ENCODE peak calls at places on chromosomes 6 and 20, in nine cellular contexts. One of them, this sample, is unnamed.

GRCh38 chr6:30592287-30592686 is 21.0 kb downstream of the ABCF1 start:
- DNase-seq in brain pericyte: no peak
- DNase-seq in GM03348: no peak
- DNase-seq in small intestine: no peak
- DNase-seq in ovary: no peak
- DNase-seq in heart left ventricle: no peak
- DNase-seq in iPS-NIHi11: no peak
- DNase-seq in hypothalamus: no peak
- DNase-seq in cardiac fibroblast: no peak
- DNase-seq in this sample: no peak

GRCh38 chr6:108876929-108877775 is 28.9 kb downstream of the ARMC2 start:
- DNase-seq in brain pericyte: no peak
- DNase-seq in GM03348: peak
- DNase-seq in small intestine: no peak
- DNase-seq in ovary: no peak
- DNase-seq in heart left ventricle: peak
- DNase-seq in iPS-NIHi11: no peak
- DNase-seq in hypothalamus: no peak
- DNase-seq in cardiac fibroblast: peak
- DNase-seq in this sample: no peak

GRCh38 chr6:6962699-6963098 is 145.1 kb upstream of the RREB1 start:
- DNase-seq in brain pericyte: no peak
- DNase-seq in GM03348: no peak
- DNase-seq in small intestine: no peak
- DNase-seq in ovary: no peak
- DNase-seq in heart left ventricle: no peak
- DNase-seq in iPS-NIHi11: no peak
- DNase-seq in hypothalamus: no peak
- DNase-seq in cardiac fibroblast: no peak
- DNase-seq in this sample: no peak

GRCh38 chr20:433300-433975 is 25.3 kb downstream of the RBCK1 start:
- DNase-seq in brain pericyte: no peak
- DNase-seq in GM03348: no peak
- DNase-seq in small intestine: peak
- DNase-seq in ovary: no peak
- DNase-seq in heart left ventricle: no peak
- DNase-seq in iPS-NIHi11: no peak
- DNase-seq in hypothalamus: no peak
- DNase-seq in cardiac fibroblast: no peak
- DNase-seq in this sample: peak

GRCh38 chr6:34520645-34521462 is 35.3 kb downstream of the SPDEF start:
- DNase-seq in brain pericyte: no peak
- DNase-seq in GM03348: no peak
- DNase-seq in small intestine: no peak
- DNase-seq in ovary: no peak
- DNase-seq in heart left ventricle: no peak
- DNase-seq in iPS-NIHi11: no peak
- DNase-seq in hypothalamus: no peak
- DNase-seq in cardiac fibroblast: peak
- DNase-seq in this sample: no peak

GRCh38 chr6:106825156-106825555 is 149.4 kb downstream of the CD24 start:
- DNase-seq in brain pericyte: no peak
- DNase-seq in GM03348: no peak
- DNase-seq in small intestine: no peak
- DNase-seq in ovary: no peak
- DNase-seq in heart left ventricle: no peak
- DNase-seq in iPS-NIHi11: no peak
- DNase-seq in hypothalamus: no peak
- DNase-seq in cardiac fibroblast: no peak
- DNase-seq in this sample: peak

GRCh38 chr20:44598413-44599290 is 16.3 kb downstream of the PKIG start:
- DNase-seq in brain pericyte: no peak
- DNase-seq in GM03348: no peak
- DNase-seq in small intestine: no peak
- DNase-seq in ovary: no peak
- DNase-seq in heart left ventricle: peak
- DNase-seq in iPS-NIHi11: no peak
- DNase-seq in hypothalamus: no peak
- DNase-seq in cardiac fibroblast: peak
- DNase-seq in this sample: peak

GRCh38 chr6:5107332-5107731 is 22.2 kb downstream of the PPP1R3G start:
- DNase-seq in brain pericyte: no peak
- DNase-seq in GM03348: no peak
- DNase-seq in small intestine: no peak
- DNase-seq in ovary: no peak
- DNase-seq in heart left ventricle: peak
- DNase-seq in iPS-NIHi11: no peak
- DNase-seq in hypothalamus: no peak
- DNase-seq in cardiac fibroblast: no peak
- DNase-seq in this sample: peak

GRCh38 chr20:10596726-10597125 is 77.1 kb downstream of the JAG1 start:
- DNase-seq in brain pericyte: peak
- DNase-seq in GM03348: peak
- DNase-seq in small intestine: no peak
- DNase-seq in ovary: no peak
- DNase-seq in heart left ventricle: no peak
- DNase-seq in iPS-NIHi11: no peak
- DNase-seq in hypothalamus: no peak
- DNase-seq in cardiac fibroblast: peak
- DNase-seq in this sample: no peak

GRCh38 chr6:105459884-105460283 is 57.0 kb upstream of the PREP start:
- DNase-seq in brain pericyte: no peak
- DNase-seq in GM03348: peak
- DNase-seq in small intestine: no peak
- DNase-seq in ovary: no peak
- DNase-seq in heart left ventricle: no peak
- DNase-seq in iPS-NIHi11: no peak
- DNase-seq in hypothalamus: no peak
- DNase-seq in cardiac fibroblast: peak
- DNase-seq in this sample: peak

GRCh38 chr6:84967389-84967788 is 203.0 kb upstream of the TBX18 start:
- DNase-seq in brain pericyte: no peak
- DNase-seq in GM03348: peak
- DNase-seq in small intestine: peak
- DNase-seq in ovary: no peak
- DNase-seq in heart left ventricle: no peak
- DNase-seq in iPS-NIHi11: peak
- DNase-seq in hypothalamus: no peak
- DNase-seq in cardiac fibroblast: peak
- DNase-seq in this sample: peak

GRCh38 chr6:157139054-157139708 is 184.1 kb downstream of the TMEM242 start:
- DNase-seq in brain pericyte: no peak
- DNase-seq in GM03348: no peak
- DNase-seq in small intestine: no peak
- DNase-seq in ovary: no peak
- DNase-seq in heart left ventricle: no peak
- DNase-seq in iPS-NIHi11: peak
- DNase-seq in hypothalamus: no peak
- DNase-seq in cardiac fibroblast: no peak
- DNase-seq in this sample: no peak

GRCh38 chr6:89023591-89024441 is 56.7 kb upstream of the PNRC1 start:
- DNase-seq in brain pericyte: no peak
- DNase-seq in GM03348: peak
- DNase-seq in small intestine: no peak
- DNase-seq in ovary: no peak
- DNase-seq in heart left ventricle: peak
- DNase-seq in iPS-NIHi11: no peak
- DNase-seq in hypothalamus: no peak
- DNase-seq in cardiac fibroblast: peak
- DNase-seq in this sample: peak

GRCh38 chr6:36024154-36024760 is at the start of gene SLC26A8:
- DNase-seq in brain pericyte: no peak
- DNase-seq in GM03348: no peak
- DNase-seq in small intestine: no peak
- DNase-seq in ovary: peak
- DNase-seq in heart left ventricle: no peak
- DNase-seq in iPS-NIHi11: peak
- DNase-seq in hypothalamus: no peak
- DNase-seq in cardiac fibroblast: no peak
- DNase-seq in this sample: no peak

GRCh38 chr6:154874684-154875594 is 120.2 kb upstream of the TIAM2 start:
- DNase-seq in brain pericyte: no peak
- DNase-seq in GM03348: no peak
- DNase-seq in small intestine: peak
- DNase-seq in ovary: no peak
- DNase-seq in heart left ventricle: no peak
- DNase-seq in iPS-NIHi11: no peak
- DNase-seq in hypothalamus: no peak
- DNase-seq in cardiac fibroblast: no peak
- DNase-seq in this sample: no peak

GRCh38 chr6:158500016-158500735 is 59.7 kb upstream of the TMEM181 start:
- DNase-seq in brain pericyte: no peak
- DNase-seq in GM03348: peak
- DNase-seq in small intestine: no peak
- DNase-seq in ovary: no peak
- DNase-seq in heart left ventricle: no peak
- DNase-seq in iPS-NIHi11: no peak
- DNase-seq in hypothalamus: no peak
- DNase-seq in cardiac fibroblast: peak
- DNase-seq in this sample: no peak

GRCh38 chr6:8819446-8819845 is 384.1 kb upstream of the SLC35B3 start:
- DNase-seq in brain pericyte: no peak
- DNase-seq in GM03348: no peak
- DNase-seq in small intestine: no peak
- DNase-seq in ovary: no peak
- DNase-seq in heart left ventricle: no peak
- DNase-seq in iPS-NIHi11: no peak
- DNase-seq in hypothalamus: no peak
- DNase-seq in cardiac fibroblast: no peak
- DNase-seq in this sample: no peak

GRCh38 chr20:31719644-31720485 is 2.8 kb downstream of the BCL2L1 start:
- DNase-seq in brain pericyte: no peak
- DNase-seq in GM03348: peak
- DNase-seq in small intestine: peak
- DNase-seq in ovary: no peak
- DNase-seq in heart left ventricle: no peak
- DNase-seq in iPS-NIHi11: peak
- DNase-seq in hypothalamus: peak
- DNase-seq in cardiac fibroblast: peak
- DNase-seq in this sample: peak

GRCh38 chr6:33297956-33298772 is 578 bp downstream of the RGL2 start:
- DNase-seq in brain pericyte: no peak
- DNase-seq in GM03348: peak
- DNase-seq in small intestine: peak
- DNase-seq in ovary: peak
- DNase-seq in heart left ventricle: peak
- DNase-seq in iPS-NIHi11: peak
- DNase-seq in hypothalamus: no peak
- DNase-seq in cardiac fibroblast: peak
- DNase-seq in this sample: peak

GRCh38 chr6:155493694-155494143 is 38.1 kb upstream of the NOX3 start:
- DNase-seq in brain pericyte: peak
- DNase-seq in GM03348: peak
- DNase-seq in small intestine: no peak
- DNase-seq in ovary: peak
- DNase-seq in heart left ventricle: no peak
- DNase-seq in iPS-NIHi11: peak
- DNase-seq in hypothalamus: no peak
- DNase-seq in cardiac fibroblast: peak
- DNase-seq in this sample: peak

GRCh38 chr20:49270736-49271135 is 7.1 kb downstream of the ZNFX1 start:
- DNase-seq in brain pericyte: no peak
- DNase-seq in GM03348: no peak
- DNase-seq in small intestine: no peak
- DNase-seq in ovary: no peak
- DNase-seq in heart left ventricle: no peak
- DNase-seq in iPS-NIHi11: no peak
- DNase-seq in hypothalamus: no peak
- DNase-seq in cardiac fibroblast: no peak
- DNase-seq in this sample: no peak

GRCh38 chr6:83853178-83853967 is at the start of gene RIPPLY2:
- DNase-seq in brain pericyte: no peak
- DNase-seq in GM03348: peak
- DNase-seq in small intestine: no peak
- DNase-seq in ovary: peak
- DNase-seq in heart left ventricle: no peak
- DNase-seq in iPS-NIHi11: peak
- DNase-seq in hypothalamus: peak
- DNase-seq in cardiac fibroblast: peak
- DNase-seq in this sample: peak

GRCh38 chr6:84033523-84034451 is at the start of gene MRAP2:
- DNase-seq in brain pericyte: no peak
- DNase-seq in GM03348: peak
- DNase-seq in small intestine: peak
- DNase-seq in ovary: peak
- DNase-seq in heart left ventricle: peak
- DNase-seq in iPS-NIHi11: peak
- DNase-seq in hypothalamus: no peak
- DNase-seq in cardiac fibroblast: peak
- DNase-seq in this sample: peak

GRCh38 chr6:140124498-140124897 is 750.0 kb upstream of the CITED2 start:
- DNase-seq in brain pericyte: no peak
- DNase-seq in GM03348: no peak
- DNase-seq in small intestine: peak
- DNase-seq in ovary: no peak
- DNase-seq in heart left ventricle: no peak
- DNase-seq in iPS-NIHi11: no peak
- DNase-seq in hypothalamus: no peak
- DNase-seq in cardiac fibroblast: no peak
- DNase-seq in this sample: no peak

GRCh38 chr20:39800548-39800947 is 838.4 kb downstream of the DHX35 start:
- DNase-seq in brain pericyte: no peak
- DNase-seq in GM03348: peak
- DNase-seq in small intestine: no peak
- DNase-seq in ovary: no peak
- DNase-seq in heart left ventricle: peak
- DNase-seq in iPS-NIHi11: no peak
- DNase-seq in hypothalamus: no peak
- DNase-seq in cardiac fibroblast: peak
- DNase-seq in this sample: peak

GRCh38 chr6:28695671-28696537 is 170.2 kb downstream of the GPX5 start:
- DNase-seq in brain pericyte: no peak
- DNase-seq in GM03348: no peak
- DNase-seq in small intestine: no peak
- DNase-seq in ovary: no peak
- DNase-seq in heart left ventricle: no peak
- DNase-seq in iPS-NIHi11: no peak
- DNase-seq in hypothalamus: no peak
- DNase-seq in cardiac fibroblast: peak
- DNase-seq in this sample: peak

GRCh38 chr6:44800171-44800671 is 412.7 kb downstream of the CDC5L start:
- DNase-seq in brain pericyte: peak
- DNase-seq in GM03348: peak
- DNase-seq in small intestine: peak
- DNase-seq in ovary: peak
- DNase-seq in heart left ventricle: no peak
- DNase-seq in iPS-NIHi11: no peak
- DNase-seq in hypothalamus: no peak
- DNase-seq in cardiac fibroblast: peak
- DNase-seq in this sample: peak

GRCh38 chr20:62064788-62065668 is 653 bp downstream of the TAF4 start:
- DNase-seq in brain pericyte: no peak
- DNase-seq in GM03348: peak
- DNase-seq in small intestine: no peak
- DNase-seq in ovary: peak
- DNase-seq in heart left ventricle: no peak
- DNase-seq in iPS-NIHi11: peak
- DNase-seq in hypothalamus: no peak
- DNase-seq in cardiac fibroblast: no peak
- DNase-seq in this sample: peak

GRCh38 chr20:57625978-57626377 is 5.8 kb upstream of the ZBP1 start:
- DNase-seq in brain pericyte: no peak
- DNase-seq in GM03348: no peak
- DNase-seq in small intestine: no peak
- DNase-seq in ovary: no peak
- DNase-seq in heart left ventricle: no peak
- DNase-seq in iPS-NIHi11: no peak
- DNase-seq in hypothalamus: no peak
- DNase-seq in cardiac fibroblast: no peak
- DNase-seq in this sample: no peak

GRCh38 chr6:51182884-51183283 is 364.2 kb downstream of the TFAP2B start:
- DNase-seq in brain pericyte: no peak
- DNase-seq in GM03348: no peak
- DNase-seq in small intestine: no peak
- DNase-seq in ovary: no peak
- DNase-seq in heart left ventricle: no peak
- DNase-seq in iPS-NIHi11: no peak
- DNase-seq in hypothalamus: no peak
- DNase-seq in cardiac fibroblast: no peak
- DNase-seq in this sample: no peak

GRCh38 chr20:57159945-57160610 is 106.4 kb downstream of the BMP7 start:
- DNase-seq in brain pericyte: no peak
- DNase-seq in GM03348: no peak
- DNase-seq in small intestine: no peak
- DNase-seq in ovary: no peak
- DNase-seq in heart left ventricle: no peak
- DNase-seq in iPS-NIHi11: no peak
- DNase-seq in hypothalamus: no peak
- DNase-seq in cardiac fibroblast: no peak
- DNase-seq in this sample: no peak